ENCODE peak calls at places on chromosomes 11 and 22, in six cellular contexts. One of them, this sample, is unnamed.

GRCh38 chr11:82229346-82229745 is 504.3 kb downstream of the FAM181B start:
- DNase-seq in uterus: no peak
- DNase-seq in endodermal cell: no peak
- DNase-seq in RWPE1: peak; percentile 4
- DNase-seq in hypothalamus: no peak
- DNase-seq in bronchial epithelial cell: peak; percentile 20
- DNase-seq in this sample: peak; percentile 37

GRCh38 chr11:94767701-94768601 is at the start of gene AMOTL1:
- DNase-seq in endodermal cell: peak; percentile 98
- DNase-seq in bronchial epithelial cell: peak; percentile 75
- DNase-seq in uterus: peak; percentile 87
- DNase-seq in RWPE1: peak; percentile 68
- DNase-seq in hypothalamus: peak; percentile 27
- DNase-seq in this sample: peak; percentile 96

GRCh38 chr11:108872781-108873291 is 208.0 kb downstream of the DDX10 start:
- DNase-seq in RWPE1: no peak
- DNase-seq in endodermal cell: no peak
- DNase-seq in bronchial epithelial cell: peak; percentile 66
- DNase-seq in hypothalamus: no peak
- DNase-seq in uterus: no peak
- DNase-seq in this sample: peak; percentile 77

GRCh38 chr11:14645247-14645912 is 1.8 kb downstream of the PDE3B start:
- DNase-seq in endodermal cell: no peak
- DNase-seq in uterus: no peak
- DNase-seq in bronchial epithelial cell: peak; percentile 53
- DNase-seq in hypothalamus: no peak
- DNase-seq in RWPE1: peak; percentile 43
- DNase-seq in this sample: no peak

GRCh38 chr11:39341461-39341860 is 2118.0 kb downstream of the LRRC4C start:
- DNase-seq in hypothalamus: no peak
- DNase-seq in endodermal cell: no peak
- DNase-seq in uterus: no peak
- DNase-seq in bronchial epithelial cell: no peak
- DNase-seq in RWPE1: no peak
- DNase-seq in this sample: no peak

GRCh38 chr11:103109818-103110388 is 677 bp downstream of the DYNC2H1 start:
- DNase-seq in bronchial epithelial cell: no peak
- DNase-seq in hypothalamus: no peak
- DNase-seq in RWPE1: no peak
- DNase-seq in endodermal cell: peak; percentile 59
- DNase-seq in uterus: peak; percentile 15
- DNase-seq in this sample: no peak

GRCh38 chr11:120333801-120334200 is 2.4 kb upstream of the ARHGEF12 start:
- DNase-seq in endodermal cell: no peak
- DNase-seq in RWPE1: no peak
- DNase-seq in bronchial epithelial cell: no peak
- DNase-seq in hypothalamus: no peak
- DNase-seq in uterus: no peak
- DNase-seq in this sample: no peak

GRCh38 chr11:65089621-65090020 is 5.6 kb downstream of the ZFPL1 start:
- DNase-seq in RWPE1: no peak
- DNase-seq in uterus: no peak
- DNase-seq in bronchial epithelial cell: no peak
- DNase-seq in endodermal cell: peak; percentile 33
- DNase-seq in hypothalamus: no peak
- DNase-seq in this sample: no peak

GRCh38 chr11:65225284-65226102 is 36.3 kb upstream of the POLA2 start:
- DNase-seq in hypothalamus: peak; percentile 26
- DNase-seq in endodermal cell: peak; percentile 89
- DNase-seq in RWPE1: peak; percentile 77
- DNase-seq in uterus: peak; percentile 71
- DNase-seq in bronchial epithelial cell: peak; percentile 69
- DNase-seq in this sample: no peak

GRCh38 chr11:72221386-72221785 is 3.2 kb upstream of the INPPL1 start:
- DNase-seq in endodermal cell: peak; percentile 50
- DNase-seq in RWPE1: no peak
- DNase-seq in bronchial epithelial cell: no peak
- DNase-seq in uterus: no peak
- DNase-seq in hypothalamus: no peak
- DNase-seq in this sample: no peak

GRCh38 chr11:113896156-113896879 is 8.3 kb upstream of the HTR3B start:
- DNase-seq in uterus: peak; percentile 30
- DNase-seq in RWPE1: peak; percentile 31
- DNase-seq in hypothalamus: no peak
- DNase-seq in bronchial epithelial cell: no peak
- DNase-seq in endodermal cell: peak; percentile 80
- DNase-seq in this sample: peak; percentile 56

GRCh38 chr11:59787816-59788215 is 22.8 kb downstream of the MRPL16 start:
- DNase-seq in bronchial epithelial cell: peak; percentile 82
- DNase-seq in endodermal cell: no peak
- DNase-seq in hypothalamus: no peak
- DNase-seq in RWPE1: peak; percentile 33
- DNase-seq in uterus: no peak
- DNase-seq in this sample: peak; percentile 23

GRCh38 chr11:90288207-90288821 is 65.5 kb upstream of the CHORDC1 start:
- DNase-seq in uterus: no peak
- DNase-seq in RWPE1: peak; percentile 45
- DNase-seq in endodermal cell: no peak
- DNase-seq in bronchial epithelial cell: peak; percentile 27
- DNase-seq in hypothalamus: no peak
- DNase-seq in this sample: peak; percentile 53

GRCh38 chr22:47161631-47162030 is 399.2 kb downstream of the TBC1D22A start:
- DNase-seq in RWPE1: no peak
- DNase-seq in uterus: peak; percentile 9
- DNase-seq in bronchial epithelial cell: no peak
- DNase-seq in hypothalamus: no peak
- DNase-seq in endodermal cell: peak; percentile 38
- DNase-seq in this sample: no peak

GRCh38 chr11:122649133-122649532 is 6.4 kb upstream of the UBASH3B start:
- DNase-seq in hypothalamus: no peak
- DNase-seq in bronchial epithelial cell: no peak
- DNase-seq in uterus: no peak
- DNase-seq in endodermal cell: no peak
- DNase-seq in RWPE1: no peak
- DNase-seq in this sample: no peak

GRCh38 chr22:45179276-45180049 is 15.7 kb downstream of the NUP50 start:
- DNase-seq in endodermal cell: no peak
- DNase-seq in uterus: no peak
- DNase-seq in bronchial epithelial cell: no peak
- DNase-seq in hypothalamus: no peak
- DNase-seq in RWPE1: no peak
- DNase-seq in this sample: no peak

GRCh38 chr22:47055461-47055860 is 293.0 kb downstream of the TBC1D22A start:
- DNase-seq in endodermal cell: no peak
- DNase-seq in uterus: no peak
- DNase-seq in hypothalamus: no peak
- DNase-seq in RWPE1: no peak
- DNase-seq in bronchial epithelial cell: no peak
- DNase-seq in this sample: no peak